ENCODE peak calls at places on chromosome 22, in seven cellular contexts. Q is small intestine, M is EH, H is NCI-H510A treated with DMSO at 0.1 percent for 48 hours, E is T-helper 1 cell, K is NCI-H774, L is hypothalamus. S is an unnamed sample.

GRCh38 chr22:50447576-50448551 is 27.0 kb downstream of the SBF1 start:
- DNase-seq in Q (no peak), M (no peak), H (no peak), E (no peak), K (no peak), L (no peak), S (no peak)

GRCh38 chr22:21611210-21611977 is 18.4 kb downstream of the YDJC start:
- DNase-seq in Q (no peak), M (no peak), H (no peak), E (no peak), K (no peak), L (no peak), S (no peak)

GRCh38 chr22:50105529-50106100 is 15.8 kb downstream of the MOV10L1 start:
- DNase-seq in Q (no peak), M (peak), H (peak), E (no peak), K (no peak), L (no peak), S (no peak)

GRCh38 chr22:22400099-22400498 is 108.4 kb downstream of the ZNF280B start:
- DNase-seq in Q (no peak), M (no peak), H (no peak), E (no peak), K (no peak), L (no peak), S (no peak)

GRCh38 chr22:21857501-21857914 is 9.9 kb downstream of the MAPK1 start:
- DNase-seq in Q (no peak), M (no peak), H (no peak), E (no peak), K (no peak), L (no peak), S (no peak)

GRCh38 chr22:38239101-38239761 is 33.6 kb downstream of the TMEM184B start:
- DNase-seq in Q (peak), M (peak), H (no peak), E (no peak), K (no peak), L (no peak), S (no peak)

GRCh38 chr22:47623056-47623739 is 860.7 kb downstream of the TBC1D22A start:
- DNase-seq in Q (no peak), M (no peak), H (no peak), E (no peak), K (no peak), L (no peak), S (no peak)

GRCh38 chr22:20658433-20659222 is 115.3 kb upstream of the SERPIND1 start:
- DNase-seq in Q (no peak), M (no peak), H (no peak), E (no peak), K (no peak), L (no peak), S (no peak)

GRCh38 chr22:24772493-24773220 is 1.9 kb downstream of the PIWIL3 start:
- DNase-seq in Q (peak), M (peak), H (peak), E (no peak), K (no peak), L (no peak), S (no peak)

GRCh38 chr22:50225200-50225969 is 19.4 kb downstream of the TUBGCP6 start:
- DNase-seq in Q (no peak), M (no peak), H (no peak), E (no peak), K (no peak), L (no peak), S (no peak)

GRCh38 chr22:28976588-28976987 is 85.0 kb downstream of the C22orf31 start:
- DNase-seq in Q (no peak), M (peak), H (no peak), E (no peak), K (no peak), L (no peak), S (no peak)

GRCh38 chr22:38347944-38348750 is 30.9 kb upstream of the CSNK1E start:
- DNase-seq in Q (peak), M (peak), H (peak), E (no peak), K (no peak), L (no peak), S (no peak)

GRCh38 chr22:31676700-31677099 is 14.7 kb upstream of the PISD start:
- DNase-seq in Q (peak), M (peak), H (peak), E (peak), K (no peak), L (peak), S (peak)

GRCh38 chr22:22515890-22516289 is 4.2 kb downstream of the ZNF280A start:
- DNase-seq in Q (no peak), M (no peak), H (no peak), E (no peak), K (no peak), L (no peak), S (no peak)

GRCh38 chr22:25025586-25025985 is 73.1 kb downstream of the KIAA1671 start:
- DNase-seq in Q (no peak), M (no peak), H (no peak), E (no peak), K (no peak), L (no peak), S (no peak)

GRCh38 chr22:46491936-46492335 is 45.5 kb downstream of the CELSR1 start:
- DNase-seq in Q (no peak), M (peak), H (no peak), E (no peak), K (no peak), L (no peak), S (no peak)

GRCh38 chr22:46043816-46044717 is 67.1 kb upstream of the WNT7B start:
- DNase-seq in Q (peak), M (peak), H (peak), E (no peak), K (no peak), L (no peak), S (no peak)

GRCh38 chr22:49349181-49349835 is 478.4 kb downstream of the BRD1 start:
- DNase-seq in Q (no peak), M (no peak), H (no peak), E (no peak), K (no peak), L (no peak), S (no peak)

S was measured in CD8-positive, alpha-beta memory T cell.